ENCODE peak calls at places on chromosomes 12 and 14, in nine cellular contexts. S is endodermal cell; Q is Peyer's patch; N is sciatic nerve; Y is HuH-7.5; J is KG1; U is GM20000; H is CD8-positive, alpha-beta memory T cell; Z is MCF 10A. V is an unnamed sample.
A peak's percentile ranks its signal among the peaks of the same experiment; 100 is the strongest.

GRCh38 chr14:68291820-68292219 is 472.2 kb downstream of the RAD51B start:
- DNase-seq in Y (no peak), Z (no peak), Q (no peak), J (no peak), N (no peak), U (no peak), H (no peak), S (peak; percentile 91), V (no peak)

GRCh38 chr14:50739186-50739585 is 71.1 kb upstream of the SAV1 start:
- DNase-seq in N (no peak), H (no peak), U (no peak), Q (no peak), S (no peak), Z (no peak), J (no peak), Y (no peak), V (no peak)

GRCh38 chr12:53985358-53985899 is 483 bp downstream of the HOXC10 start:
- DNase-seq in N (no peak), Z (no peak), J (no peak), U (no peak), H (no peak), Y (peak; percentile 78), Q (no peak), S (peak; percentile 80), V (no peak)

GRCh38 chr12:3647504-3647903 is 105.4 kb downstream of the CRACR2A start:
- DNase-seq in J (no peak), N (no peak), U (no peak), S (no peak), Y (no peak), Q (no peak), H (no peak), Z (no peak), V (no peak)

GRCh38 chr14:95679995-95680735 is 6.1 kb upstream of the TCL1B start:
- DNase-seq in S (peak; percentile 76), J (no peak), N (no peak), U (peak; percentile 44), Z (no peak), H (no peak), Q (no peak), Y (peak; percentile 56), V (no peak)

GRCh38 chr14:38553586-38553985 is 297.7 kb upstream of the CLEC14A start:
- DNase-seq in N (no peak), S (no peak), H (no peak), Y (no peak), U (no peak), Q (no peak), J (no peak), Z (no peak), V (no peak)

GRCh38 chr12:58502857-58503256 is 417.4 kb downstream of the LRIG3 start:
- DNase-seq in S (no peak), Z (no peak), H (no peak), J (no peak), N (no peak), Q (no peak), Y (no peak), U (no peak), V (no peak)

GRCh38 chr12:53776872-53777271 is 25.1 kb upstream of the CISTR start:
- DNase-seq in Y (no peak), N (no peak), H (no peak), J (no peak), Q (no peak), S (no peak), U (no peak), Z (no peak), V (no peak)

GRCh38 chr14:93997082-93997481 is at the start of gene CCDC197:
- DNase-seq in J (no peak), Z (peak; percentile 15), Y (no peak), Q (no peak), H (no peak), U (no peak), N (no peak), S (no peak), V (no peak)

GRCh38 chr12:56839489-56840442 is 76.6 kb downstream of the HSD17B6 start:
- DNase-seq in S (peak; percentile 94), U (peak; percentile 48), J (no peak), N (peak; percentile 63), H (no peak), Y (peak; percentile 29), Z (peak; percentile 71), Q (peak; percentile 58), V (peak; percentile 53)

GRCh38 chr14:93959239-93960107 is 16.9 kb downstream of the ASB2 start:
- DNase-seq in H (peak; percentile 97), Y (peak; percentile 78), S (peak; percentile 86), Z (peak; percentile 99), J (peak; percentile 69), N (no peak), U (peak; percentile 85), Q (peak; percentile 94), V (peak; percentile 55)

GRCh38 chr12:121787063-121787774 is 6.3 kb downstream of the RHOF start:
- DNase-seq in N (no peak), S (no peak), U (no peak), Z (peak; percentile 42), H (peak; percentile 74), Q (peak; percentile 81), J (no peak), Y (no peak), V (peak; percentile 61)

GRCh38 chr14:28765169-28765906 is 1.2 kb upstream of the FOXG1 start:
- DNase-seq in Z (no peak), H (no peak), Y (no peak), Q (no peak), J (no peak), N (no peak), S (no peak), U (no peak), V (no peak)

GRCh38 chr12:103495783-103496456 is at the start of gene C12orf42:
- DNase-seq in J (no peak), Q (peak; percentile 68), U (peak; percentile 71), Z (peak; percentile 58), N (no peak), S (peak; percentile 89), H (peak; percentile 55), Y (no peak), V (peak; percentile 38)

GRCh38 chr12:68491204-68491960 is 119.3 kb upstream of the RAP1B start:
- DNase-seq in Y (no peak), U (no peak), N (no peak), S (no peak), J (no peak), Q (no peak), Z (no peak), H (no peak), V (no peak)

GRCh38 chr12:1828863-1829262 is 8.5 kb downstream of the LRTM2 start:
- DNase-seq in N (no peak), Q (no peak), U (no peak), S (no peak), Y (no peak), Z (no peak), J (no peak), H (no peak), V (no peak)

GRCh38 chr14:49950275-49951250 is 57.7 kb downstream of the ARF6 start:
- DNase-seq in Z (peak; percentile 97), Q (peak; percentile 83), N (no peak), J (no peak), H (no peak), S (no peak), U (no peak), Y (no peak), V (peak; percentile 93)

GRCh38 chr12:102543494-102543893 is 63.1 kb upstream of the IGF1 start:
- DNase-seq in U (peak; percentile 6), S (peak; percentile 69), N (no peak), J (no peak), Q (no peak), H (no peak), Z (no peak), Y (no peak), V (no peak)

GRCh38 chr14:40368314-40368713 is 936.1 kb upstream of the FBXO33 start:
- DNase-seq in J (no peak), N (no peak), U (no peak), S (no peak), Q (no peak), Y (peak; percentile 8), Z (peak; percentile 38), H (no peak), V (no peak)

GRCh38 chr14:99515301-99516155 is 34.3 kb downstream of the CCNK start:
- DNase-seq in N (peak; percentile 55), Q (peak; percentile 36), Z (no peak), Y (no peak), J (no peak), U (no peak), S (no peak), H (no peak), V (no peak)

GRCh38 chr14:97703006-97703760 is 906.0 kb downstream of the VRK1 start:
- DNase-seq in J (no peak), H (no peak), S (peak; percentile 53), Z (no peak), Y (no peak), Q (peak; percentile 54), N (no peak), U (no peak), V (no peak)

GRCh38 chr12:6083606-6084005 is 40.9 kb downstream of the VWF start:
- DNase-seq in N (peak; percentile 39), J (no peak), Y (no peak), H (no peak), U (no peak), S (no peak), Z (no peak), Q (peak; percentile 8), V (no peak)

GRCh38 chr12:47744005-47744651 is 14.6 kb downstream of the RAPGEF3 start:
- DNase-seq in Z (peak; percentile 79), N (no peak), Y (peak; percentile 86), J (no peak), Q (peak; percentile 93), H (peak; percentile 74), U (peak; percentile 54), S (peak; percentile 98), V (peak; percentile 80)

GRCh38 chr14:97058071-97058470 is 260.9 kb downstream of the VRK1 start:
- DNase-seq in J (no peak), Y (no peak), Z (no peak), N (no peak), Q (no peak), S (no peak), H (no peak), U (no peak), V (no peak)

GRCh38 chr12:89299951-89300350 is 52.4 kb downstream of the DUSP6 start:
- DNase-seq in S (no peak), J (no peak), H (no peak), Y (no peak), U (no peak), Q (no peak), N (no peak), Z (no peak), V (no peak)

GRCh38 chr14:91649930-91650329 is 82.0 kb downstream of the CATSPERB start:
- DNase-seq in Z (peak; percentile 57), J (peak; percentile 15), U (peak; percentile 64), S (no peak), H (no peak), N (no peak), Q (peak; percentile 49), Y (peak; percentile 12), V (peak; percentile 22)

GRCh38 chr14:30034049-30034635 is 106.5 kb upstream of the PRKD1 start:
- DNase-seq in J (no peak), U (no peak), Y (no peak), Z (peak; percentile 6), N (no peak), H (no peak), Q (no peak), S (peak; percentile 53), V (no peak)

GRCh38 chr12:124295431-124296058 is 652 bp downstream of the RFLNA start:
- DNase-seq in U (no peak), Q (no peak), S (peak; percentile 77), N (no peak), Y (no peak), H (no peak), Z (no peak), J (no peak), V (peak; percentile 52)

GRCh38 chr14:91119556-91120311 is 5.9 kb downstream of the DGLUCY start:
- DNase-seq in N (no peak), J (no peak), Y (no peak), U (no peak), Q (peak; percentile 65), S (no peak), H (no peak), Z (peak; percentile 49), V (peak; percentile 37)

GRCh38 chr12:77925536-77926108 is 94.9 kb downstream of the NAV3 start:
- DNase-seq in Z (peak; percentile 88), N (peak; percentile 67), S (peak; percentile 91), J (peak; percentile 53), Y (peak; percentile 19), Q (peak; percentile 65), U (peak; percentile 40), H (no peak), V (peak; percentile 49)

GRCh38 chr12:79661629-79662028 is 29.1 kb downstream of the PAWR start:
- DNase-seq in S (no peak), N (no peak), H (no peak), Z (no peak), U (no peak), J (no peak), Q (no peak), Y (no peak), V (no peak)